ENCODE peak calls at places on chromosomes 12 and 14, in five cellular contexts. M, I, B, A and U are unnamed samples.

GRCh38 chr14:33793711-33794110 is 157.2 kb downstream of the EGLN3 start:
- DNase-seq in I (no peak), M (no peak), A (no peak), B (no peak), U (no peak)

GRCh38 chr14:79419571-79420327 is 791.6 kb downstream of the DIO2 start:
- DNase-seq in M (no peak), I (no peak), B (no peak), A (peak), U (no peak)

GRCh38 chr14:84343637-84344036 is 1186.3 kb upstream of the FLRT2 start:
- DNase-seq in I (no peak), M (peak), A (peak), B (no peak), U (peak)

GRCh38 chr12:64946132-64946829 is 121.8 kb downstream of the TBC1D30 start:
- DNase-seq in I (no peak), B (no peak), A (peak), M (peak), U (peak)

GRCh38 chr14:90398315-90398811 is 1.5 kb downstream of the CALM1 start:
- DNase-seq in I (no peak), A (no peak), B (no peak), M (no peak), U (no peak)

GRCh38 chr12:52443966-52444365 is 8.0 kb downstream of the KRT6B start:
- DNase-seq in B (no peak), I (no peak), M (no peak), A (no peak), U (no peak)

GRCh38 chr12:94074970-94075695 is 73.2 kb upstream of the PLXNC1 start:
- DNase-seq in I (no peak), B (peak), A (peak), M (peak), U (peak)

GRCh38 chr12:25276199-25276937 is 25.6 kb upstream of the KRAS start:
- DNase-seq in M (peak), B (no peak), A (peak), I (no peak), U (peak)

GRCh38 chr14:106203438-106203837 is 677.1 kb downstream of the TMEM121 start:
- DNase-seq in I (no peak), M (no peak), A (no peak), B (no peak), U (no peak)

GRCh38 chr14:21346532-21347135 is 37.2 kb downstream of the SUPT16H start:
- DNase-seq in M (peak), A (peak), B (no peak), I (no peak), U (peak)

GRCh38 chr14:102811971-102812370 is 34.7 kb downstream of the TRAF3 start:
- DNase-seq in A (no peak), M (no peak), B (no peak), I (no peak), U (no peak)

GRCh38 chr12:26088999-26089398 is 35.8 kb downstream of the BHLHE41 start:
- DNase-seq in A (no peak), M (no peak), I (peak), B (no peak), U (no peak)

GRCh38 chr14:91555531-91555930 is 45.4 kb upstream of the PPP4R3A start:
- DNase-seq in I (no peak), M (no peak), A (no peak), B (no peak), U (no peak)

GRCh38 chr12:65956056-65956738 is 131.9 kb downstream of the HMGA2 start:
- DNase-seq in A (no peak), B (no peak), M (no peak), I (no peak), U (no peak)

GRCh38 chr12:31035944-31036665 is 37.6 kb upstream of the DDX11 start:
- DNase-seq in M (no peak), B (no peak), I (no peak), A (no peak), U (peak)

GRCh38 chr12:31118347-31118830 is 44.7 kb downstream of the DDX11 start:
- DNase-seq in B (peak), M (no peak), A (no peak), I (no peak), U (no peak)

GRCh38 chr14:93480867-93481266 is 50.1 kb downstream of the UNC79 start:
- DNase-seq in M (no peak), I (no peak), A (no peak), B (no peak), U (no peak)

GRCh38 chr14:73754911-73755360 is 40.8 kb upstream of the PNMA1 start:
- DNase-seq in B (peak), A (peak), I (no peak), M (peak), U (peak)

GRCh38 chr12:131860472-131861260 is 32.5 kb downstream of the MMP17 start:
- DNase-seq in A (peak), I (no peak), B (peak), M (peak), U (peak)

GRCh38 chr14:68741839-68742470 is 50.9 kb downstream of the ZFP36L1 start:
- DNase-seq in A (no peak), I (peak), M (no peak), B (no peak), U (no peak)

GRCh38 chr12:103908246-103908541 is 22.0 kb upstream of the HSP90B1 start:
- DNase-seq in A (no peak), M (no peak), B (no peak), I (no peak), U (no peak)

GRCh38 chr14:67352055-67352454 is 7.5 kb downstream of the ATP6V1D start:
- DNase-seq in M (no peak), A (no peak), I (no peak), B (no peak), U (no peak)

GRCh38 chr12:132558861-132559623 is 51.3 kb downstream of the LRCOL1 start:
- DNase-seq in B (no peak), A (no peak), M (no peak), I (no peak), U (no peak)

GRCh38 chr14:100048786-100049185 is 16.4 kb upstream of the EVL start:
- DNase-seq in B (no peak), I (no peak), M (no peak), A (no peak), U (peak)

GRCh38 chr14:87066221-87066817 is 926.7 kb downstream of the GALC start:
- DNase-seq in A (no peak), B (no peak), I (no peak), M (peak), U (no peak)

GRCh38 chr14:89344871-89345270 is 72.2 kb downstream of the FOXN3 start:
- DNase-seq in M (no peak), I (no peak), B (no peak), A (no peak), U (no peak)

GRCh38 chr14:92263681-92264080 is 59.3 kb upstream of the SLC24A4 start:
- DNase-seq in M (no peak), A (no peak), B (no peak), I (no peak), U (no peak)

GRCh38 chr14:104818714-104819161 is 17.8 kb downstream of the ZBTB42 start:
- DNase-seq in B (peak), A (no peak), I (no peak), M (no peak), U (no peak)

GRCh38 chr14:76673261-76673660 is 88.0 kb upstream of the VASH1 start:
- DNase-seq in A (no peak), I (no peak), B (no peak), M (no peak), U (no peak)
- H3K4me3 ChIP-seq in A (no peak), I (no peak), B (no peak), M (no peak), U (no peak)

DNA sequence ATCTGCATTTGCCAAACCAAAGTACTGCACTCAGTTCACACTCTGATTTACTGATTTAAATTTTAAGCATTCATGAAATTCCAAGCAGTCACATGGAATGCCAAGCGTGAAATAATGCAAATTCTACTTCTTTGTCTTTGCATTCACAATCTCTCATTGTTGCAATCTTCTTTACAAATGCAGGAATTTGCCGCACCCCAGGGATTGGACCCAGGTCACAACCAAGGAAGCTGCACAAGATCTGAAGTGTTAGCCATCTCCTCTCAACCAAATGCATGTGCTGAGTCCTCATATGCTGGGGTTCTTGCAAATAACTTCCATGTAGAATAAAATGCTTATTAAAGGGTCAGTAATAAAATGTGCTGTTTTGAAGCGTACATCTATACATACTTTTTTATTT is 72.0 kb downstream of the TUNAR start:
- DNase-seq in M (no peak), I (no peak), B (peak), A (no peak), U (no peak)
- H3K4me3 ChIP-seq in M (no peak), I (no peak), B (no peak), A (no peak), U (no peak)

GRCh38 chr14:37593496-37594237 is 1.4 kb downstream of the FOXA1 start:
- DNase-seq in I (no peak), A (no peak), B (no peak), M (no peak), U (no peak)

GRCh38 chr14:37594238-37594915 is 672 bp downstream of the FOXA1 start:
- DNase-seq in I (no peak), A (peak), B (peak), M (peak), U (peak)

GRCh38 chr14:37591941-37592287 is 3.1 kb downstream of the FOXA1 start:
- DNase-seq in B (no peak), M (no peak), A (no peak), I (no peak), U (no peak)

GRCh38 chr14:37591311-37591940 is 3.6 kb downstream of the FOXA1 start:
- DNase-seq in I (no peak), M (no peak), B (peak), A (no peak), U (no peak)

DNA sequence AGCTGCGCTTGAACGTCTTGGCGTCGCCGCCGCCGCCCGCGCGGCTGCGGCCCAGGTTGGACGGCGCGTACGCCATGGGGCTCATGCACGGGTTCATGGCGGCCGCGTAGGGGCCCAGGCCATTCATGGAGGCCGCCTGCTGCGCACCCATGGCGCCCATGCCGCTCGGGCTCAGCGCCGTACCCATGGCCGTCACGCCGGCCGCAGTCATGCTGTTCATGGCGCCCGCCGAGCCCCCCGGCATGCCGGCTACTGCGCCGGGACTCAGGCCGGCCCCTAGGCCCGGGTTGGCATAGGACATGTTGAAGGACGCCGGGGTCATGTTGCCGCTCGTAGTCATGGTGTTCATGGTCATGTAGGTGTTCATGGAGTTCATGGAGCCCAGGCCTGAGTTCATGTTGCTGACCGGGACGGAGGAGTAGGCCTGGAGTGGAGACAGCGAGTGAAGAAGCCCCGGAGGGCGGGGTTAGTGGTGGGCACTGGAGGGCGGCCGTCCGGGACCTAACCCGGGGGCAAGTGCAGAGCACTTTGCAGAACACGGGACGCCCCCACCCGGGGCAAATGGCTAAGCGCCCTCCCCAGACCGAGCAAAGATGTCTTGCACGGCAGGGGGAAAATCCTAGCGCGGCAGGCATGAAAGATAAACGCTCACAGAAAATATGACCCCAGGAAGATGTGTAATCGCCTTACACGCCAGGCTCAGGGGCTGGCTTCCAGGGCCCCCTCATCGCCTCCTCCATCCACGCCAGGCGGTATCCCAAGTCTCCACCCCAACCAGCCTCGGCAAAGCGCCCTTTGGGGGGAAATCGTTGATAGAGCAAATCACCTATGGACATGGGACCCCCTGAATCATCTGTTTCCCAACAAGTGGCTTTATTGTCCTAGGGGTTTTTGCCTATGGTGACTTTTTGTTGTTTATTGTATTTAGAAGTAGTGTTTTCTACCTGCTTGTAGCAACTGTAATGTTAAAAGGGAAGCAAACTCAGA is 2.5 kb downstream of the FOXA1 start:
- DNase-seq in A (no peak), B (peak), M (no peak), I (no peak), U (no peak)
- H3K4me3 ChIP-seq in A (no peak), B (peak), M (no peak), I (no peak), U (no peak)

GRCh38 chr12:91180577-91180976 is 2.0 kb downstream of the DCN start:
- DNase-seq in A (peak), B (no peak), I (no peak), M (peak), U (peak)

GRCh38 chr12:91178139-91178561 is 4.5 kb downstream of the DCN start:
- DNase-seq in A (peak), M (peak), B (no peak), I (no peak), U (peak)

GRCh38 chr12:91180162-91180561 is 2.5 kb downstream of the DCN start:
- DNase-seq in I (no peak), A (no peak), M (no peak), B (no peak), U (no peak)

GRCh38 chr12:91178801-91179200 is 3.8 kb downstream of the DCN start:
- DNase-seq in B (no peak), A (no peak), M (peak), I (no peak), U (peak)

DNA sequence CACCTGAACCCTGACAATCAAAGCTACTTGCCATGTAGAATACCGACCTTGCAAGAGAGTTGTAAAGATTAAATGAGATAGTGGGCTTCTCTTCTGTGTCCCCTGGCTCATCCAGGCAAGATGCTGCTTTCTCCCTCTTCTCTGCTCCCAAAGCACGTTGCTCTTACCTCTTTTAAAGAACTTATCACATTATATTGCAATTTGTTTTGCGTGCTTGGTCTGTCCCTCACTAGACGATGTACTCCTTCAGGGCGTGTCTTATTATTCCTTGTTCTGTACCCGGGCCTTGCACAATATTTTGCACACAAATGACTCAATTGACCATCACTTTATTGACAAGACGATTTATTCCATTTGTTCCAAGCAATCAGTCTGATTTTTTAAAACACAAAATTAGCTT is 3.3 kb downstream of the DCN start:
- DNase-seq in I (no peak), A (peak), M (peak), B (no peak), U (no peak)
- H3K4me3 ChIP-seq in I (no peak), A (peak), M (peak), B (no peak), U (no peak)

GRCh38 chr12:110687770-110688169 is 1.1 kb downstream of the HVCN1 start:
- DNase-seq in A (no peak), I (no peak), M (peak), B (no peak), U (no peak)
- H3K4me3 ChIP-seq in A (no peak), I (peak), M (no peak), B (no peak), U (no peak)

DNA sequence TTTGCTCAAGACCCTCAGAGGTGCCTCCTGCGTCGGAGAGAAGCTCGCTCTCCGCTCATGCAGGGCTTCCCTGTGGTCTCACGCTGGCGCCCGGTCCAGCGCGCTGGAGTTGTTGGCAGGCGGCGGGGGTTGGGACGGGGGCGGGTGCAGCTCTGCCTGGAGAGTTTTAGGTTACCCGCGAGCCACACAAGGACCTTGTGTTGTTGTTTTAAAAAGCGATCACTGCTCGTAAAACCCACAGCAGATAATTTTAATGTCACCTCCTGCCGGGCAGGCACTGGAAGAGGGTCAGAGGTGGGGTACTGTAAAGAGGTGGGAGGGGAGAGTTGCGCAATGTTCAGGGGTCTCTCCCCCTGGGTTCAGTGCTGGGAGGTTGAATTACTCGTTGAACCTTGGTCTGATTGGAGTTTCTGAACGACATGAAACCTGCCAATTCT is 853 bp downstream of the SMOC1 start:
- DNase-seq in I (no peak), A (no peak), B (peak), M (no peak), U (no peak)
- H3K4me3 ChIP-seq in I (no peak), A (no peak), B (peak), M (no peak), U (peak)

GRCh38 chr12:6199531-6200265 is 502 bp upstream of the CD9 start:
- DNase-seq in B (peak), A (no peak), M (peak), I (no peak), U (no peak)
- H3K4me3 ChIP-seq in B (peak), A (peak), M (peak), I (peak), U (peak)

GRCh38 chr14:62655161-62655560 is 390.1 kb downstream of the KCNH5 start:
- DNase-seq in B (no peak), A (peak), I (no peak), M (no peak), U (peak)

GRCh38 chr14:62657376-62657775 is 387.9 kb downstream of the KCNH5 start:
- DNase-seq in M (no peak), I (no peak), A (no peak), B (no peak), U (no peak)

GRCh38 chr14:62654641-62655040 is 390.6 kb downstream of the KCNH5 start:
- DNase-seq in M (peak), A (peak), B (no peak), I (no peak), U (peak)
- H3K4me3 ChIP-seq in M (no peak), A (no peak), B (no peak), I (no peak), U (no peak)

GRCh38 chr14:38207830-38208815 is at the start of gene SSTR1:
- DNase-seq in M (peak), B (peak), A (peak), I (no peak), U (no peak)
- H3K4me3 ChIP-seq in M (peak), B (peak), A (peak), I (no peak), U (peak)

GRCh38 chr14:75281691-75282000 is 3.0 kb downstream of the FOS start:
- DNase-seq in M (peak), B (no peak), I (no peak), A (no peak), U (no peak)
- H3K4me3 ChIP-seq in M (no peak), B (no peak), I (no peak), A (no peak), U (peak)